ENCODE peak calls at places on chromosomes 4 and X, in seven cellular contexts. One of them, this sample, is unnamed.

GRCh38 chr4:138647433-138647832 is 368.1 kb upstream of the NOCT start:
- DNase-seq in HT1080: no peak
- DNase-seq in occipital lobe: no peak
- DNase-seq in H7: no peak
- DNase-seq in posterior vena cava: no peak
- DNase-seq in anterior cingulate cortex: no peak
- DNase-seq in GM23248: no peak
- DNase-seq in this sample: no peak

GRCh38 chr4:52864816-52865215 is 2.7 kb downstream of the RASL11B start:
- DNase-seq in HT1080: no peak
- DNase-seq in occipital lobe: no peak
- DNase-seq in H7: no peak
- DNase-seq in posterior vena cava: no peak
- DNase-seq in anterior cingulate cortex: no peak
- DNase-seq in GM23248: no peak
- DNase-seq in this sample: no peak

GRCh38 chr4:28225005-28225404 is 1364.4 kb downstream of the STIM2 start:
- DNase-seq in HT1080: peak
- DNase-seq in occipital lobe: no peak
- DNase-seq in H7: peak
- DNase-seq in posterior vena cava: no peak
- DNase-seq in anterior cingulate cortex: peak
- DNase-seq in GM23248: peak
- DNase-seq in this sample: peak

GRCh38 chr4:71771613-71772012 is 12.3 kb downstream of the GC start:
- DNase-seq in HT1080: no peak
- DNase-seq in occipital lobe: no peak
- DNase-seq in H7: no peak
- DNase-seq in posterior vena cava: no peak
- DNase-seq in anterior cingulate cortex: no peak
- DNase-seq in GM23248: no peak
- DNase-seq in this sample: no peak

GRCh38 chrX:14865201-14865600 is 7.7 kb downstream of the FANCB start:
- DNase-seq in HT1080: no peak
- DNase-seq in occipital lobe: no peak
- DNase-seq in H7: no peak
- DNase-seq in posterior vena cava: no peak
- DNase-seq in anterior cingulate cortex: no peak
- DNase-seq in GM23248: peak
- DNase-seq in this sample: peak

GRCh38 chrX:10360121-10360520 is 203.3 kb downstream of the CLCN4 start:
- DNase-seq in HT1080: no peak
- DNase-seq in occipital lobe: no peak
- DNase-seq in H7: no peak
- DNase-seq in posterior vena cava: no peak
- DNase-seq in anterior cingulate cortex: peak
- DNase-seq in GM23248: peak
- DNase-seq in this sample: peak

GRCh38 chr4:23234018-23234417 is 541.3 kb downstream of the GBA3 start:
- DNase-seq in HT1080: no peak
- DNase-seq in occipital lobe: no peak
- DNase-seq in H7: no peak
- DNase-seq in posterior vena cava: no peak
- DNase-seq in anterior cingulate cortex: no peak
- DNase-seq in GM23248: no peak
- DNase-seq in this sample: no peak

GRCh38 chr4:184168406-184169019 is 49.2 kb downstream of the ENPP6 start:
- DNase-seq in HT1080: peak
- DNase-seq in occipital lobe: peak
- DNase-seq in H7: peak
- DNase-seq in posterior vena cava: peak
- DNase-seq in anterior cingulate cortex: peak
- DNase-seq in GM23248: peak
- DNase-seq in this sample: peak

GRCh38 chr4:52645315-52645714 is 13.8 kb downstream of the USP46 start:
- DNase-seq in HT1080: no peak
- DNase-seq in occipital lobe: no peak
- DNase-seq in H7: no peak
- DNase-seq in posterior vena cava: no peak
- DNase-seq in anterior cingulate cortex: no peak
- DNase-seq in GM23248: no peak
- DNase-seq in this sample: no peak

GRCh38 chr4:18454349-18454748 is 432.8 kb upstream of the LCORL start:
- DNase-seq in HT1080: no peak
- DNase-seq in occipital lobe: no peak
- DNase-seq in H7: no peak
- DNase-seq in posterior vena cava: no peak
- DNase-seq in anterior cingulate cortex: no peak
- DNase-seq in GM23248: no peak
- DNase-seq in this sample: no peak

GRCh38 chrX:119622356-119623232 is 16.4 kb upstream of the NKRF start:
- DNase-seq in HT1080: peak
- DNase-seq in occipital lobe: no peak
- DNase-seq in H7: no peak
- DNase-seq in posterior vena cava: no peak
- DNase-seq in anterior cingulate cortex: no peak
- DNase-seq in GM23248: peak
- DNase-seq in this sample: no peak

GRCh38 chr4:153398713-153399112 is 54.2 kb downstream of the MND1 start:
- DNase-seq in HT1080: no peak
- DNase-seq in occipital lobe: no peak
- DNase-seq in H7: no peak
- DNase-seq in posterior vena cava: no peak
- DNase-seq in anterior cingulate cortex: no peak
- DNase-seq in GM23248: no peak
- DNase-seq in this sample: no peak

GRCh38 chr4:142043509-142043908 is 407.1 kb downstream of the IL15 start:
- DNase-seq in HT1080: peak
- DNase-seq in occipital lobe: no peak
- DNase-seq in H7: no peak
- DNase-seq in posterior vena cava: no peak
- DNase-seq in anterior cingulate cortex: no peak
- DNase-seq in GM23248: peak
- DNase-seq in this sample: no peak

GRCh38 chrX:44306336-44306735 is 37.1 kb downstream of the EFHC2 start:
- DNase-seq in HT1080: peak
- DNase-seq in occipital lobe: no peak
- DNase-seq in H7: no peak
- DNase-seq in posterior vena cava: no peak
- DNase-seq in anterior cingulate cortex: no peak
- DNase-seq in GM23248: no peak
- DNase-seq in this sample: no peak

GRCh38 chr4:7158991-7159390 is 33.3 kb upstream of the SORCS2 start:
- DNase-seq in HT1080: no peak
- DNase-seq in occipital lobe: no peak
- DNase-seq in H7: peak
- DNase-seq in posterior vena cava: peak
- DNase-seq in anterior cingulate cortex: no peak
- DNase-seq in GM23248: no peak
- DNase-seq in this sample: no peak

GRCh38 chrX:86104526-86104925 is 43.7 kb upstream of the DACH2 start:
- DNase-seq in HT1080: no peak
- DNase-seq in occipital lobe: no peak
- DNase-seq in H7: no peak
- DNase-seq in posterior vena cava: no peak
- DNase-seq in anterior cingulate cortex: no peak
- DNase-seq in GM23248: no peak
- DNase-seq in this sample: no peak

GRCh38 chr4:168421671-168422070 is 58.6 kb downstream of the DDX60L start:
- DNase-seq in HT1080: peak
- DNase-seq in occipital lobe: no peak
- DNase-seq in H7: no peak
- DNase-seq in posterior vena cava: no peak
- DNase-seq in anterior cingulate cortex: no peak
- DNase-seq in GM23248: peak
- DNase-seq in this sample: no peak

GRCh38 chr4:2651546-2651945 is 104.6 kb downstream of the TNIP2 start:
- DNase-seq in HT1080: no peak
- DNase-seq in occipital lobe: no peak
- DNase-seq in H7: no peak
- DNase-seq in posterior vena cava: peak
- DNase-seq in anterior cingulate cortex: no peak
- DNase-seq in GM23248: no peak
- DNase-seq in this sample: no peak

GRCh38 chr4:128228021-128228571 is 59.5 kb downstream of the PGRMC2 start:
- DNase-seq in HT1080: no peak
- DNase-seq in occipital lobe: no peak
- DNase-seq in H7: no peak
- DNase-seq in posterior vena cava: no peak
- DNase-seq in anterior cingulate cortex: no peak
- DNase-seq in GM23248: no peak
- DNase-seq in this sample: no peak

GRCh38 chr4:87910795-87911194 is 64.7 kb upstream of the SPP1 start:
- DNase-seq in HT1080: no peak
- DNase-seq in occipital lobe: no peak
- DNase-seq in H7: no peak
- DNase-seq in posterior vena cava: no peak
- DNase-seq in anterior cingulate cortex: no peak
- DNase-seq in GM23248: no peak
- DNase-seq in this sample: no peak

GRCh38 chrX:78199851-78200250 is 60.4 kb upstream of the TAF9B start:
- DNase-seq in HT1080: peak
- DNase-seq in occipital lobe: no peak
- DNase-seq in H7: peak
- DNase-seq in posterior vena cava: no peak
- DNase-seq in anterior cingulate cortex: no peak
- DNase-seq in GM23248: peak
- DNase-seq in this sample: no peak

GRCh38 chrX:115898382-115899001 is 272.1 kb upstream of the AGTR2 start:
- DNase-seq in HT1080: peak
- DNase-seq in occipital lobe: peak
- DNase-seq in H7: peak
- DNase-seq in posterior vena cava: peak
- DNase-seq in anterior cingulate cortex: no peak
- DNase-seq in GM23248: no peak
- DNase-seq in this sample: no peak

GRCh38 chr4:82519072-82519471 is 42.7 kb downstream of the TMEM150C start:
- DNase-seq in HT1080: peak
- DNase-seq in occipital lobe: no peak
- DNase-seq in H7: no peak
- DNase-seq in posterior vena cava: no peak
- DNase-seq in anterior cingulate cortex: no peak
- DNase-seq in GM23248: no peak
- DNase-seq in this sample: no peak

GRCh38 chr4:173146456-173146855 is 22.2 kb upstream of the GALNT7 start:
- DNase-seq in HT1080: no peak
- DNase-seq in occipital lobe: no peak
- DNase-seq in H7: no peak
- DNase-seq in posterior vena cava: no peak
- DNase-seq in anterior cingulate cortex: no peak
- DNase-seq in GM23248: no peak
- DNase-seq in this sample: no peak

GRCh38 chrX:79413009-79413408 is 45.9 kb upstream of the ITM2A start:
- DNase-seq in HT1080: no peak
- DNase-seq in occipital lobe: no peak
- DNase-seq in H7: peak
- DNase-seq in posterior vena cava: no peak
- DNase-seq in anterior cingulate cortex: no peak
- DNase-seq in GM23248: peak
- DNase-seq in this sample: peak

GRCh38 chrX:101395789-101396188 is 5.0 kb downstream of the RPL36A start:
- DNase-seq in HT1080: no peak
- DNase-seq in occipital lobe: no peak
- DNase-seq in H7: no peak
- DNase-seq in posterior vena cava: no peak
- DNase-seq in anterior cingulate cortex: no peak
- DNase-seq in GM23248: peak
- DNase-seq in this sample: no peak

GRCh38 chrX:55452825-55453124 is 848 bp downstream of the MAGEH1 start:
- DNase-seq in HT1080: no peak
- DNase-seq in occipital lobe: peak
- DNase-seq in H7: no peak
- DNase-seq in posterior vena cava: no peak
- DNase-seq in anterior cingulate cortex: no peak
- DNase-seq in GM23248: no peak
- DNase-seq in this sample: no peak

GRCh38 chrX:18885317-18886004 is 98.5 kb downstream of the PHKA2 start:
- DNase-seq in HT1080: no peak
- DNase-seq in occipital lobe: no peak
- DNase-seq in H7: peak
- DNase-seq in posterior vena cava: peak
- DNase-seq in anterior cingulate cortex: no peak
- DNase-seq in GM23248: peak
- DNase-seq in this sample: no peak

GRCh38 chr4:12949719-12950118 is 534.4 kb downstream of the RAB28 start:
- DNase-seq in HT1080: peak
- DNase-seq in occipital lobe: no peak
- DNase-seq in H7: no peak
- DNase-seq in posterior vena cava: no peak
- DNase-seq in anterior cingulate cortex: no peak
- DNase-seq in GM23248: no peak
- DNase-seq in this sample: no peak

GRCh38 chr4:10875144-10875799 is 190.7 kb upstream of the CLNK start:
- DNase-seq in HT1080: no peak
- DNase-seq in occipital lobe: no peak
- DNase-seq in H7: no peak
- DNase-seq in posterior vena cava: no peak
- DNase-seq in anterior cingulate cortex: no peak
- DNase-seq in GM23248: no peak
- DNase-seq in this sample: no peak

GRCh38 chr4:91827914-91828313 is 475.9 kb upstream of the GRID2 start:
- DNase-seq in HT1080: no peak
- DNase-seq in occipital lobe: no peak
- DNase-seq in H7: no peak
- DNase-seq in posterior vena cava: no peak
- DNase-seq in anterior cingulate cortex: no peak
- DNase-seq in GM23248: no peak
- DNase-seq in this sample: no peak